ENCODE peak calls at places on chromosomes 12 and 14, in seven cellular contexts. H is IMR-90, J is H9, C is mesenchymal stem cell, E is trophoblast cell, U is neuronal stem cell, F is H1. X is an unnamed sample.

GRCh38 chr14:81478446-81478845 is 55.2 kb downstream of the SEL1L start:
- DNase-seq in H (no peak), J (no peak), C (no peak), E (no peak), U (no peak), F (no peak), X (no peak)

GRCh38 chr14:102540310-102541028 is 30.9 kb upstream of the ANKRD9 start:
- DNase-seq in H (peak; percentile 4), J (no peak), C (no peak), E (peak; percentile 98), U (no peak), F (no peak), X (peak; percentile 59)

GRCh38 chr14:24071836-24072420 is 566 bp downstream of the CPNE6 start:
- DNase-seq in H (no peak), J (no peak), C (no peak), E (no peak), U (no peak), F (no peak), X (no peak)

GRCh38 chr12:7832059-7832696 is 40.5 kb downstream of the SLC2A14 start:
- DNase-seq in H (peak; percentile 71), J (peak; percentile 58), C (peak; percentile 70), E (peak; percentile 45), U (peak; percentile 17), F (no peak), X (peak; percentile 82)

GRCh38 chr12:105876426-105876927 is 262.3 kb downstream of the NUAK1 start:
- DNase-seq in H (no peak), J (no peak), C (no peak), E (no peak), U (no peak), F (no peak), X (no peak)

GRCh38 chr14:97443412-97443811 is 646.2 kb downstream of the VRK1 start:
- DNase-seq in H (no peak), J (no peak), C (no peak), E (no peak), U (no peak), F (no peak), X (no peak)

GRCh38 chr12:111196532-111196931 is 172.4 kb downstream of the PHETA1 start:
- DNase-seq in H (no peak), J (no peak), C (no peak), E (no peak), U (no peak), F (no peak), X (no peak)

GRCh38 chr14:60183724-60184596 is 18.8 kb upstream of the DHRS7 start:
- DNase-seq in H (peak; percentile 77), J (no peak), C (peak; percentile 73), E (peak; percentile 22), U (peak; percentile 56), F (no peak), X (peak; percentile 58)

GRCh38 chr12:93434305-93434704 is 7.4 kb downstream of the UBE2N start:
- DNase-seq in H (peak; percentile 43), J (no peak), C (peak; percentile 26), E (no peak), U (no peak), F (no peak), X (no peak)

GRCh38 chr12:85641796-85642195 is 194.4 kb downstream of the RASSF9 start:
- DNase-seq in H (peak; percentile 28), J (no peak), C (no peak), E (no peak), U (no peak), F (no peak), X (no peak)

GRCh38 chr14:70317969-70318634 is 41.4 kb downstream of the COX16 start:
- DNase-seq in H (peak; percentile 61), J (peak; percentile 61), C (peak; percentile 41), E (peak; percentile 39), U (peak; percentile 60), F (no peak), X (peak; percentile 81)

GRCh38 chr12:52368494-52368893 is 1.2 kb upstream of the KRT85 start:
- DNase-seq in H (no peak), J (no peak), C (no peak), E (no peak), U (no peak), F (no peak), X (no peak)

GRCh38 chr12:126346087-126346486 is 1280.9 kb downstream of the AACS start:
- DNase-seq in H (no peak), J (no peak), C (no peak), E (no peak), U (no peak), F (no peak), X (peak; percentile 40)

GRCh38 chr14:50531595-50532501 is 521 bp downstream of the MAP4K5 start:
- DNase-seq in H (peak; percentile 29), J (peak; percentile 62), C (peak; percentile 64), E (peak; percentile 52), U (peak; percentile 38), F (peak; percentile 77), X (peak; percentile 65)

GRCh38 chr12:83196694-83197350 is 510.1 kb downstream of the TMTC2 start:
- DNase-seq in H (no peak), J (no peak), C (no peak), E (no peak), U (no peak), F (no peak), X (no peak)

GRCh38 chr12:19415563-19415962 is 23.7 kb upstream of the AEBP2 start:
- DNase-seq in H (no peak), J (no peak), C (no peak), E (no peak), U (no peak), F (no peak), X (no peak)

GRCh38 chr12:107875772-107876171 is 101.3 kb downstream of the ASCL4 start:
- DNase-seq in H (no peak), J (no peak), C (no peak), E (no peak), U (no peak), F (no peak), X (no peak)

GRCh38 chr14:94175403-94176146 is 1.5 kb downstream of the PPP4R4 start:
- DNase-seq in H (no peak), J (no peak), C (no peak), E (no peak), U (no peak), F (no peak), X (no peak)

GRCh38 chr12:50151047-50151687 is 16.0 kb downstream of the CERS5 start:
- DNase-seq in H (peak; percentile 30), J (no peak), C (no peak), E (no peak), U (no peak), F (no peak), X (no peak)

GRCh38 chr12:124939428-124940142 is 25.1 kb upstream of the UBC start:
- DNase-seq in H (peak; percentile 98), J (peak; percentile 97), C (peak; percentile 98), E (peak; percentile 92), U (peak; percentile 96), F (peak; percentile 95), X (peak; percentile 99)

GRCh38 chr12:77120156-77120555 is 54.8 kb upstream of the E2F7 start:
- DNase-seq in H (peak; percentile 79), J (no peak), C (peak; percentile 72), E (no peak), U (no peak), F (no peak), X (no peak)

GRCh38 chr12:119829439-119829838 is 47.7 kb downstream of the CIT start:
- DNase-seq in H (no peak), J (no peak), C (no peak), E (no peak), U (no peak), F (no peak), X (no peak)

GRCh38 chr12:100553851-100554404 is 19.6 kb upstream of the GAS2L3 start:
- DNase-seq in H (peak; percentile 73), J (no peak), C (peak; percentile 39), E (no peak), U (no peak), F (no peak), X (no peak)
- H2AK5ac ChIP-seq in H (no peak overlapping the region), J (no peak overlapping the region), C (no peak overlapping the region), E (no peak overlapping the region), U (no peak overlapping the region), F (no peak overlapping the region), X (no peak overlapping the region)

GRCh38 chr14:77201696-77202095 is 20.1 kb downstream of the TMEM63C start:
- DNase-seq in H (no peak), J (no peak), C (no peak), E (no peak), U (no peak), F (no peak), X (no peak)
- H2AK5ac ChIP-seq in H (no peak overlapping the region), J (no peak overlapping the region), C (no peak overlapping the region), E (no peak overlapping the region), U (no peak overlapping the region), F (no peak overlapping the region), X (no peak overlapping the region)

GRCh38 chr12:102800565-102800964 is 116.5 kb downstream of the PAH start:
- DNase-seq in H (no peak), J (no peak), C (no peak), E (no peak), U (no peak), F (no peak), X (no peak)

GRCh38 chr12:102797513-102797912 is 119.5 kb downstream of the PAH start:
- DNase-seq in H (no peak), J (no peak), C (no peak), E (no peak), U (no peak), F (no peak), X (no peak)

DNA sequence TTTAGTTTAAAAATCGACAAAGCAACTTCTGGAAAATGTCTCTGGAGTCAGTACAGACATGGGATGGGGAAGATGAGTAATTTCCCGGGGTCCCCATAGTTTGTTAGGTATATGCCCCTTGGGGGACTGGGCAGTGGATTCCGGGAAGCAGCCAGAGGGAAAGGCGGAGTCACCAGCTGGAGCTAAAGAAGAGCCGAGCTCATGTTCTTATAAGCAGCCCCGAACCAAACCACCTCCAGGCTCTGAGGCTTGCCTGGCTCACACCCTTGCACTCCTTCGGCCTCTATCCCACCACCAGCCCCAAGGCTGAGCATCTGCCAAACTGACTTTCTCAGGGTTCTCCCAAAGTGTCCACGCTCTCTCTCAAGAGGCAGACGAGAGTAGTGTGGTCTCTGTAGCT is 117.8 kb downstream of the PAH start:
- DNase-seq in H (no peak), J (no peak), C (no peak), E (no peak), U (no peak), F (no peak), X (no peak)
- H2AK5ac ChIP-seq in H (no peak overlapping the region), J (no peak overlapping the region), C (no peak overlapping the region), E (no peak overlapping the region), U (no peak overlapping the region), F (no peak overlapping the region), X (no peak overlapping the region)

DNA sequence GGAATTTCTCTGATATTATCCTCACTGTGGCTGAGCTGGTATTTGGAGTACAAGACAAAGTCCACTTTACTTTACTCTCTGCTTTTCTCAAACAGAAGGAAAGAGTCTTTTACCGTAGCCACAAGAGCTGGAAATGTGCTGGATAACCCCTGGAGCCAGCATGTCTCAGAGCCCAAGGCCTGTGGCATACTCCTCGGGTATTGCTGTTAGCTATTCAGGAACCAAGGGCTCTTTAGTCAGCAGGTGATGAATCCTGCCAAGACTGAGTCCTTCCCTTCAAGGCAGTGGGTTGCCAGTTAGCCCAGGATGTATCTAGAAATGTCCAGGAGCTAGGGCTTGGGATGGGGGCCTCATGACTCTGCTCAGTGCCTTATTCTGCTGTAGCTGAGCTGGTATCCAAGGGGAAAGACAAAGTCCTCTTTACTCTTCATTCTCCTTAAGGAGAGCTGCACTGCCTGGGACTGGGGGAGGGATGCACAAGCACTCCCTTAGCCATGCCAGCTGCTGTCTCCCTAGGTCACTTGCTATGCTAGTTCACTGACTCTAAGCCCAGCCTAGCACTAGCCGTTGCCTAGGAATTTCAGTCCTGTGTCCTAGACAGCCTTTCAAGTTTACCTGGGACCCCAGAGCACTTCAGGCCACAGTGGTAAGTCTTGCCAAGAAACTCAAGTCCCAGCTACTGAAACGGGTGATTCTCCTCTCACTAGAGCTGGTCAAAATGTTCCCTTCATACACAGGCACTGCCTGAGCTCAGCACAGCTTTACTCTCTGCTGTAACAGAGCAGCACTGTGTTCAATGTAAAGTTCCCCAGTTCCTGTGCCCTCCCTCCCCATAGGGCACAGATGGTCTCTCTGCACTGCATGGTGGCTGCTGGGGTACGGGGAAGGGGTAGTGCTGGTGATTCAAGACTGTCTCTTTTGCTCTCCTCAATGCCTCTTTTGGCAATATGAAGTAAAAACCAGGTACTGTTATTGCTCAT is 136.4 kb downstream of the SLC35F4 start:
- DNase-seq in H (no peak), J (peak; percentile 29), C (no peak), E (no peak), U (no peak), F (no peak), X (no peak)
- H2AK5ac ChIP-seq in H (no peak overlapping the region), J (peak overlapping the region; percentile 75), C (peak overlapping the region; percentile 64), E (no peak overlapping the region), U (no peak overlapping the region), F (no peak overlapping the region), X (no peak overlapping the region)